ENCODE peak calls at places on chromosomes 4 and X, in four cellular contexts. S is GM04504, D is pancreas, M is brain microvascular endothelial cell. Q is an unnamed sample.

GRCh38 chrX:2478546-2479419 is 22.0 kb downstream of the DHRSX start:
- DNase-seq in S (no peak), M (no peak), D (peak; percentile 21), Q (no peak)

GRCh38 chrX:5958523-5958922 is 270.1 kb downstream of the NLGN4X start:
- DNase-seq in S (no peak), D (no peak), M (no peak), Q (no peak)

GRCh38 chrX:41522071-41522470 is 74.9 kb downstream of the NYX start:
- DNase-seq in S (no peak), M (no peak), D (no peak), Q (no peak)

GRCh38 chr4:27218013-27218412 is 357.4 kb downstream of the STIM2 start:
- DNase-seq in S (no peak), D (no peak), M (no peak), Q (no peak)

GRCh38 chr4:99723555-99724450 is 66.2 kb upstream of the C4orf54 start:
- DNase-seq in D (peak; percentile 61), M (peak; percentile 53), S (peak; percentile 18), Q (peak; percentile 86)

GRCh38 chr4:152115794-152116193 is 355.0 kb upstream of the GATB start:
- DNase-seq in S (no peak), D (no peak), M (no peak), Q (no peak)

GRCh38 chr4:104571341-104571740 is 76.6 kb upstream of the CXXC4 start:
- DNase-seq in D (no peak), S (no peak), M (no peak), Q (no peak)

GRCh38 chr4:73803213-73803612 is 33.3 kb upstream of the CXCL6 start:
- DNase-seq in S (no peak), M (no peak), D (no peak), Q (no peak)

GRCh38 chr4:98746530-98746929 is 88.1 kb upstream of the TSPAN5 start:
- DNase-seq in D (no peak), S (no peak), M (peak; percentile 40), Q (no peak)

GRCh38 chrX:48045410-48046311 is 25.8 kb downstream of the ZNF630 start:
- DNase-seq in D (no peak), S (no peak), M (peak; percentile 69), Q (peak; percentile 14)

GRCh38 chr4:137707626-137708025 is 175.3 kb upstream of the PCDH18 start:
- DNase-seq in S (no peak), D (no peak), M (peak; percentile 51), Q (no peak)

GRCh38 chrX:22351966-22352365 is 79.3 kb downstream of the CBLL2 start:
- DNase-seq in D (no peak), M (peak; percentile 5), S (no peak), Q (no peak)

GRCh38 chr4:80322716-80323115 is 12.8 kb upstream of the CFAP299 start:
- DNase-seq in S (no peak), M (peak; percentile 59), D (no peak), Q (no peak)

GRCh38 chr4:12846368-12846767 is 637.8 kb downstream of the RAB28 start:
- DNase-seq in M (no peak), S (no peak), D (no peak), Q (no peak)

GRCh38 chr4:168731006-168731636 is 234.3 kb downstream of the PALLD start:
- DNase-seq in S (no peak), D (no peak), M (peak; percentile 45), Q (no peak)

GRCh38 chr4:94828882-94829281 is 71.1 kb downstream of the BMPR1B start:
- DNase-seq in D (no peak), S (no peak), M (no peak), Q (no peak)

GRCh38 chrX:29555465-29556091 is 659.8 kb upstream of the MAGEB2 start:
- DNase-seq in M (no peak), D (no peak), S (no peak), Q (no peak)

GRCh38 chr4:120078216-120078615 is 11.6 kb upstream of the MAD2L1 start:
- DNase-seq in D (no peak), S (no peak), M (no peak), Q (no peak)

GRCh38 chrX:29039501-29039900 is 452.3 kb downstream of the IL1RAPL1 start:
- DNase-seq in D (no peak), S (no peak), M (no peak), Q (no peak)

GRCh38 chr4:4388836-4389575 is 2.1 kb downstream of the NSG1 start:
- DNase-seq in S (no peak), M (no peak), D (no peak), Q (no peak)

GRCh38 chr4:1232661-1233621 is 16.0 kb downstream of the CTBP1 start:
- DNase-seq in S (no peak), M (peak; percentile 80), D (peak; percentile 58), Q (no peak)

GRCh38 chr4:76758290-76758882 is 139.6 kb downstream of the SOWAHB start:
- DNase-seq in D (no peak), M (peak; percentile 80), S (peak; percentile 76), Q (no peak)

GRCh38 chr4:119026662-119027444 is 108.8 kb upstream of the MYOZ2 start:
- DNase-seq in M (no peak), S (peak; percentile 72), D (no peak), Q (peak; percentile 36)

GRCh38 chr4:127709456-127709855 is 20.7 kb upstream of the SLC25A31 start:
- DNase-seq in S (no peak), M (peak; percentile 67), D (no peak), Q (no peak)

GRCh38 chr4:127250577-127250976 is 382.2 kb upstream of the INTU start:
- DNase-seq in S (no peak), D (no peak), M (no peak), Q (no peak)

GRCh38 chr4:26010266-26010665 is 96.2 kb downstream of the SMIM20 start:
- DNase-seq in M (no peak), D (no peak), S (no peak), Q (no peak)

GRCh38 chr4:177713454-177713853 is 271.2 kb upstream of the AGA start:
- DNase-seq in D (no peak), S (no peak), M (no peak), Q (no peak)

GRCh38 chr4:123786955-123787354 is 390.4 kb downstream of the SPRY1 start:
- DNase-seq in M (peak; percentile 29), D (no peak), S (no peak), Q (no peak)

GRCh38 chr4:138727704-138728103 is 287.9 kb upstream of the NOCT start:
- DNase-seq in S (no peak), M (no peak), D (no peak), Q (no peak)

GRCh38 chr4:175106301-175106700 is 188.1 kb downstream of the ADAM29 start:
- DNase-seq in M (no peak), D (no peak), S (no peak), Q (no peak)

GRCh38 chrX:108396986-108397385 is 41.2 kb downstream of the COL4A6 start:
- DNase-seq in D (no peak), M (no peak), S (no peak), Q (no peak)

GRCh38 chr4:94177822-94178221 is 29.8 kb upstream of the SMARCAD1 start:
- DNase-seq in D (no peak), S (no peak), M (no peak), Q (no peak)

GRCh38 chr4:87116230-87116629 is 104.2 kb downstream of the KLHL8 start:
- DNase-seq in M (no peak), S (no peak), D (no peak), Q (no peak)

GRCh38 chr4:20086067-20086466 is 165.6 kb upstream of the SLIT2 start:
- DNase-seq in S (no peak), M (no peak), D (no peak), Q (no peak)

GRCh38 chrX:85993539-85994197 is 53.7 kb downstream of the CHM start:
- DNase-seq in S (no peak), M (no peak), D (no peak), Q (no peak)

GRCh38 chr4:141248029-141248428 is 27.3 kb downstream of the ZNF330 start:
- DNase-seq in M (peak; percentile 74), D (no peak), S (peak; percentile 27), Q (no peak)